ENCODE peak calls at places on chromosomes 2 and 18, in six cellular contexts. F is brain microvascular endothelial cell, N is AG09309, O is fibroblast of pulmonary artery, Q is fibroblast of mammary gland, A is heart right ventricle. G is an unnamed sample.

GRCh38 chr18:55850904-55851303 is 262.9 kb upstream of the TCF4 start:
- DNase-seq in N (no peak), A (no peak), F (no peak), Q (no peak), O (no peak), G (no peak)

GRCh38 chr2:50401772-50402653 is 629.9 kb downstream of the NRXN1 start:
- DNase-seq in A (no peak), F (peak), N (no peak), O (peak), Q (peak), G (peak)

GRCh38 chr18:79853993-79854364 is 56.2 kb downstream of the KCNG2 start:
- DNase-seq in F (no peak), Q (no peak), O (no peak), A (no peak), N (no peak), G (no peak)

GRCh38 chr18:10514621-10515020 is 11.2 kb upstream of the NAPG start:
- DNase-seq in Q (peak), F (no peak), N (no peak), O (no peak), A (no peak), G (no peak)

GRCh38 chr18:37219257-37219656 is 346.3 kb downstream of the CELF4 start:
- DNase-seq in O (no peak), Q (no peak), F (no peak), N (no peak), A (no peak), G (no peak)

GRCh38 chr18:4640349-4641012 is 185.4 kb upstream of the DLGAP1 start:
- DNase-seq in O (no peak), A (no peak), Q (no peak), N (no peak), F (no peak), G (no peak)

GRCh38 chr2:148259674-148260073 is 238.8 kb downstream of the MBD5 start:
- DNase-seq in O (peak), N (no peak), A (no peak), Q (peak), F (no peak), G (no peak)

GRCh38 chr18:48590678-48591077 is 51.8 kb downstream of the CTIF start:
- DNase-seq in N (peak), F (peak), A (no peak), Q (peak), O (peak), G (no peak)

GRCh38 chr2:120347387-120348010 is 1.6 kb downstream of the INHBB start:
- DNase-seq in O (no peak), F (no peak), A (no peak), N (no peak), Q (no peak), G (no peak)

GRCh38 chr2:176814274-176814673 is 398.3 kb upstream of the HNRNPA3 start:
- DNase-seq in N (no peak), O (no peak), A (no peak), Q (no peak), F (no peak), G (no peak)

GRCh38 chr2:72032481-72033041 is 115.1 kb downstream of the CYP26B1 start:
- DNase-seq in N (no peak), A (no peak), F (no peak), O (no peak), Q (no peak), G (no peak)

GRCh38 chr2:18856766-18857165 is 267.4 kb upstream of the NT5C1B start:
- DNase-seq in N (peak), Q (peak), F (no peak), O (no peak), A (no peak), G (no peak)

GRCh38 chr18:11883153-11883552 is 25.0 kb downstream of the MPPE1 start:
- DNase-seq in O (no peak), Q (no peak), N (no peak), F (no peak), A (no peak), G (no peak)

GRCh38 chr2:65937379-65938160 is 497.4 kb upstream of the MEIS1 start:
- DNase-seq in N (peak), O (no peak), Q (peak), A (no peak), F (no peak), G (no peak)

GRCh38 chr2:46825231-46825957 is 90.2 kb downstream of the MCFD2 start:
- DNase-seq in Q (no peak), A (no peak), O (no peak), F (no peak), N (no peak), G (no peak)

GRCh38 chr2:235291464-235291863 is 202.4 kb upstream of the AGAP1 start:
- DNase-seq in O (no peak), Q (no peak), A (no peak), F (no peak), N (no peak), G (no peak)

GRCh38 chr2:237624565-237624964 is 2.8 kb upstream of the LRRFIP1 start:
- DNase-seq in Q (peak), N (no peak), O (no peak), F (no peak), A (no peak), G (no peak)

GRCh38 chr2:83115606-83116005 is 1343.5 kb downstream of the SUCLG1 start:
- DNase-seq in N (no peak), F (no peak), O (no peak), Q (no peak), A (no peak), G (no peak)

GRCh38 chr18:8474661-8475060 is 134.6 kb upstream of the RAB12 start:
- DNase-seq in N (no peak), O (no peak), F (no peak), A (no peak), Q (no peak), G (no peak)

GRCh38 chr2:144990661-144991060 is 470.7 kb upstream of the ZEB2 start:
- DNase-seq in O (no peak), N (no peak), Q (no peak), A (no peak), F (no peak), G (no peak)

GRCh38 chr2:63866009-63866709 is 24.5 kb downstream of the UGP2 start:
- DNase-seq in Q (no peak), F (no peak), O (no peak), A (no peak), N (no peak), G (no peak)

GRCh38 chr2:45734952-45735351 is 83.5 kb downstream of the PRKCE start:
- DNase-seq in F (no peak), N (no peak), A (no peak), Q (peak), O (no peak), G (no peak)

GRCh38 chr2:43333096-43333655 is 106.8 kb upstream of the ZFP36L2 start:
- DNase-seq in A (no peak), N (no peak), Q (no peak), O (peak), F (no peak), G (no peak)

GRCh38 chr18:13028869-13029268 is 37.7 kb downstream of the CEP192 start:
- DNase-seq in Q (no peak), N (no peak), O (no peak), F (no peak), A (no peak), G (no peak)

GRCh38 chr2:231321556-231322334 is 73.8 kb upstream of the B3GNT7 start:
- DNase-seq in O (no peak), Q (no peak), A (peak), N (no peak), F (no peak), G (no peak)

GRCh38 chr2:1572638-1573037 is 159.4 kb downstream of the TPO start:
- DNase-seq in O (peak), A (peak), F (peak), Q (peak), N (peak), G (no peak)

GRCh38 chr2:114543106-114543806 is 100.8 kb downstream of the DPP10 start:
- DNase-seq in O (peak), A (no peak), Q (no peak), F (no peak), N (no peak), G (no peak)

GRCh38 chr18:59501876-59502221 is 142.8 kb upstream of the LMAN1 start:
- DNase-seq in O (peak), F (no peak), Q (no peak), N (no peak), A (no peak), G (no peak)

GRCh38 chr18:26017929-26018328 is 72.5 kb downstream of the SS18 start:
- DNase-seq in O (no peak), N (no peak), Q (no peak), F (no peak), A (no peak), G (no peak)

GRCh38 chr2:70133521-70134348 is 46.5 kb downstream of the PCBP1 start:
- DNase-seq in F (peak), A (no peak), Q (no peak), N (no peak), O (peak), G (no peak)

GRCh38 chr2:237723613-237724012 is 75.0 kb upstream of the RBM44 start:
- DNase-seq in F (no peak), O (no peak), N (no peak), Q (peak), A (peak), G (no peak)

GRCh38 chr2:45332094-45332493 is 279.0 kb downstream of the SRBD1 start:
- DNase-seq in O (no peak), F (no peak), N (no peak), Q (no peak), A (no peak), G (no peak)

GRCh38 chr18:58247363-58247834 is 203.4 kb downstream of the NEDD4L start:
- DNase-seq in A (peak), Q (no peak), N (no peak), F (no peak), O (peak), G (no peak)

GRCh38 chr18:25351280-25351772 is 640 bp downstream of the ZNF521 start:
- DNase-seq in Q (no peak), N (no peak), F (no peak), A (no peak), O (peak), G (no peak)

GRCh38 chr2:241724259-241724974 is 10.0 kb upstream of the D2HGDH start:
- DNase-seq in Q (no peak), N (no peak), A (no peak), F (no peak), O (no peak), G (no peak)
- TF ChIP-seq CTCF in Q (peak), N (peak), A (peak), F (peak), O (peak), G (peak)

GRCh38 chr18:21743166-21743831 is 2.7 kb downstream of the MIB1 start:
- DNase-seq in O (no peak), F (no peak), A (no peak), Q (no peak), N (no peak), G (no peak)
- H3K4me3 ChIP-seq in O (no peak), F (no peak), A (no peak), Q (no peak), N (no peak), G (no peak)

DNA sequence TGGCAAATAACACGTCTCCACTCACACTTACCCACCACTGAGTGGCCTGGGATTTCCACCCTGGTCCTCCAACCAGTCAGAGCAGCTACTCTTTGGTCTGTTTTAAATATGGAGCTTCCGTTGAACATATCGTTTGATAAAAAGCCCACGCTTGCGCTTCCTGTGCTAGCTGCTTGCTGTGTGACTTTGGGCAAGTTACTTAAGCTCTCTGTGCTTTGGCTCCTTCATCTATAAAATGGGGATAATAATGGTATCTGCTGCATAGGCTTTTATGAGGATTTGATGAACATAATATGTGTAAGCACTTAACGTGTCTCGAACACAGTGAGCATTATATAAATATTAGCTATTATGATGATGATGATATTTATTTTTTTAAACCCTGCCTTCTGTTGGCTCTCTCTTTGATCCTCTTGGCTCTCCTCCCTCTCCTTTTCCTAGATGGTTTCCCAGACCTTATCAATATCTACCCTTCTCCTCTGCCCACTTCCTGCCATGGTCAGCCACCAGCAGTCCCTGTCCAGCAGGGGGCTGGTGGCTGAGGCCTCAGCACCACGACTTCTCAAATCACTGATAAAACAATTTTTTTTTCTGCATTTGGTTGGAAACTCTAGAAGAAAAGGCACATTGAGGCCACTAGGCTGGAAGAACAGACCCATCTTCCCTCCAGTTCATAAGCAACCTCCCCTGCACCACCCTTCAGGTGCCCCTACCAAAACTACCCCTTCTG is 191.9 kb downstream of the LOXHD1 start:
- DNase-seq in N (no peak), Q (no peak), O (no peak), A (no peak), F (no peak), G (no peak)
- TF ChIP-seq CTCF in N (no peak), Q (peak), O (peak), A (no peak), F (peak), G (peak)

GRCh38 chr2:37583402-37583801 is 88.0 kb downstream of the CDC42EP3 start:
- DNase-seq in A (no peak), O (no peak), F (peak), N (no peak), Q (peak), G (no peak)
- H3K4me3 ChIP-seq in A (no peak), O (no peak), F (no peak), N (no peak), Q (no peak), G (no peak)